ENCODE peak calls at places on chromosomes 16 and 17, in six cellular contexts. X is A549, J is H1, H is endothelial cell of umbilical vein, L is K562, W is HepG2. N is an unnamed sample.

GRCh38 chr16:24062270-24062817 is 193.8 kb upstream of the CACNG3 start:
- DNase-seq in X (no peak), W (no peak), H (no peak), L (no peak), J (no peak), N (no peak)

GRCh38 chr16:53084736-53085538 is 30.1 kb downstream of the CHD9 start:
- DNase-seq in J (no peak), H (no peak), X (no peak), L (no peak), W (no peak), N (no peak)

GRCh38 chr17:67180275-67180674 is 64.7 kb downstream of the HELZ start:
- DNase-seq in L (no peak), J (no peak), X (no peak), H (no peak), W (no peak), N (no peak)

GRCh38 chr16:70804153-70804728 is 3.3 kb upstream of the VAC14 start:
- DNase-seq in L (no peak), W (no peak), H (peak; percentile 34), X (no peak), J (no peak), N (no peak)

GRCh38 chr16:20803192-20803560 is 3.1 kb downstream of the ERI2 start:
- DNase-seq in H (peak; percentile 15), L (no peak), J (no peak), W (no peak), X (no peak), N (no peak)

GRCh38 chr16:11506816-11507305 is 79.9 kb downstream of the LITAF start:
- DNase-seq in W (no peak), J (no peak), H (no peak), L (peak; percentile 31), X (no peak), N (no peak)

GRCh38 chr17:78134899-78135385 is 4.4 kb downstream of the TMC8 start:
- DNase-seq in X (no peak), W (no peak), H (no peak), J (no peak), L (no peak), N (no peak)

GRCh38 chr17:83103200-83103937 is 24.0 kb downstream of the METRNL start:
- DNase-seq in J (no peak), H (peak; percentile 62), L (peak; percentile 90), W (no peak), X (peak; percentile 65), N (peak; percentile 93)

GRCh38 chr16:50297301-50298074 is 31.1 kb downstream of the ADCY7 start:
- DNase-seq in X (no peak), L (no peak), J (no peak), H (no peak), W (peak; percentile 57), N (no peak)

GRCh38 chr17:6470751-6471521 is 26.7 kb downstream of the PIMREG start:
- DNase-seq in X (no peak), H (no peak), L (no peak), J (no peak), W (no peak), N (no peak)

GRCh38 chr16:180101-180920 is at the start of gene HBQ1:
- DNase-seq in W (peak; percentile 21), L (peak; percentile 78), X (peak; percentile 73), H (peak; percentile 31), J (peak; percentile 84), N (peak; percentile 60)

DNA sequence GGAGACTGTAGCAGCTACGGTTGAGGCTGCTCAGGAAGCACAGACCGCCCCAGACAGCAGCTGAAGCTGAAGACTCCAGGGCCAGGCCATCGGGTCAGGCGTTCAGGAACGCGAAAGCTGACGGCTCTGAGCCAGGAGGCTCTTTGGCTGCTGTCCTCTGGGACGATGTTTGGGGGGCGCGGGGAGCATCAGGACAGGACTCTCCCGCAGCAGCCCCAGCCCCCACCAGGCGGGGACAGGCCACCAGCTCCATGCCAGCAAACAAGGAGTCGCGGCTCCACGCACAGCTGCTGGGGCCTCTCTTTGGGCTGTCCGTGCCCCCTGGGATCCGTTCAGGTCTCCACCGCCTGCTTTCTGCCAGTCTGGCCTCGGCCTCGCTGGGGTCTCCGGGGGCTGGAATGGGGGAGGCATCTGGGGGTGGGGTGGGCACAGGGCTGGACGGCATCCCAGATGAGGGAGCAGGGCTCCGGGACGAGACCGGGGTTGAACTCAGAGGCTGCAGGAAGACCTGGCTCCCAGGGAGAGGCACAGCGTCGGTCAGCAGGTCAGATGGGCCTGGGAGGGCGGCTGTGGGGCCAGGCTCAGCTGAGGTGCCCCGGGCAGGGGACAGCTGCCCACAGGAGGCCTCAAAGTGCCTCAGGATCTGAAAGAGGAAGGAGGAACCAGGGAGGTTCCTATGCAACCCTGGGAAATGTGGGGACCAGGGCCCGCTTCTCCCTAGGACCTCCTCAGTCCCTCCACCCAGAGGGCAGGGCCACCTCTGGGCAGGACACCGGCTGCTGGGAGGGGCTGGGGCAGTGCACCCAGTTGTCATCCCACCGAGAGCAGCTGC is 6.3 kb upstream of the CEP131 start:
- DNase-seq in H (no peak), J (no peak), W (no peak), L (no peak), X (no peak), N (no peak)
- TF ChIP-seq JUN in H (no peak), J (no peak), W (no peak), L (no peak), X (no peak), N (no peak)

GRCh38 chr17:37744633-37744927 is 279 bp downstream of the HNF1B start:
- DNase-seq in H (no peak), X (peak; percentile 58), L (no peak), W (no peak), J (no peak), N (no peak)

GRCh38 chr17:37743875-37744632 is 805 bp downstream of the HNF1B start:
- DNase-seq in H (no peak), W (peak; percentile 61), J (peak; percentile 66), L (no peak), X (peak; percentile 68), N (peak; percentile 54)

GRCh38 chr17:37742762-37743611 is 1.9 kb downstream of the HNF1B start:
- DNase-seq in L (no peak), H (no peak), X (peak; percentile 55), J (peak; percentile 68), W (peak; percentile 64), N (peak; percentile 46)

GRCh38 chr17:37742114-37742761 is 2.6 kb downstream of the HNF1B start:
- DNase-seq in W (no peak), J (peak; percentile 70), H (peak; percentile 31), L (no peak), X (peak; percentile 48), N (peak; percentile 57)

DNA sequence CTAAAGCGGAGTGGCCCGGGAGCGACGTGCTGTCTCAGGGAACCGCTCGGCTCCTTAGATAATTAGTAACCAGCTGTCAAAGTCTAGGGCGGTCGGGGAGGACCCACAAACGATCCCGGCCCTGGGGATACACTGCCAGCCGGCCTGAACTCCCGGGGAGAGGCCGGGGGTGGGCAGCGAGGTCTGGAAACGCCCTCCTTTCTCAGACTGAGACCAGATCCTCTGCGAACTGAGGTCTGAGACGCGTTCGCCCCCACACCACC is 1.3 kb downstream of the HNF1B start:
- DNase-seq in H (no peak), W (peak; percentile 88), X (peak; percentile 91), L (no peak), J (peak; percentile 77), N (no peak)
- TF ChIP-seq JUN in H (no peak), W (no peak), X (peak; percentile 20), L (no peak), J (no peak), N (no peak)

GRCh38 chr16:48608452-48608851 is 1.5 kb downstream of the N4BP1 start:
- DNase-seq in W (no peak), X (no peak), L (no peak), H (no peak), J (no peak), N (no peak)

GRCh38 chr16:48608871-48609452 is 1.0 kb downstream of the N4BP1 start:
- DNase-seq in W (no peak), H (no peak), X (no peak), L (no peak), J (no peak), N (no peak)

GRCh38 chr16:48607056-48607825 is 2.7 kb downstream of the N4BP1 start:
- DNase-seq in L (no peak), J (no peak), W (no peak), X (no peak), H (no peak), N (no peak)

GRCh38 chr16:48611329-48612137 is 1.6 kb upstream of the N4BP1 start:
- DNase-seq in H (no peak), X (no peak), L (peak; percentile 25), W (peak; percentile 79), J (no peak), N (peak; percentile 21)

DNA sequence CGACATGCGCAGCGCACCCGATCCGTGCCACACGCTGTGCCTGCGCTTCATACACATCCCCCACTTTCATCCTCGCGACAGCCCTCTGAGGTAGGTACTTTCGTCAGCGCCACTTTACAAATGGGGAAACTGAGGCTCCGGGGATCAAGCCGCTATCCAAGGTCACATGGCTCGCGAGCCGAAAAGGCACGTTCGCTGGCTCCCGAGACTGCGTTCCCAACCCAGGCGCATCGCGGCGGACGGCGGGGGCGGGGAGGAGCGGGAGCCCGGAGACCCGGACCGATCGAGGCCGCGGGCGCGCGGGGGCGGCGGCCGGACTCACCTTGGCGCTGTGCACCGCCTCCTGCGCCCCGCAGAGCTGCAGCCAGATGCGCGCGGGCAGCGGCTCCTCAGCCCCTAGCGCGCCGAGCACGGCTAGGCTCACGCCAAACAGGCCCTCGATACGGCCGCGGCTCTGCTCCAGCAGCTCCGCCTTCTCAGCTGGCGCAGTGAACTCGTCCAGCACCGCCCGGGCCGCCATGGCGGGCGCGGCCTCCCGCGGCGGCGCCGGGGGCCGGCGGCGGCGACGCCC is 442 bp downstream of the N4BP1 start:
- DNase-seq in X (peak; percentile 48), H (no peak), J (peak; percentile 66), W (no peak), L (peak; percentile 72), N (peak; percentile 56)
- TF ChIP-seq JUN in X (no peak), H (no peak), J (no peak), W (no peak), L (no peak), N (no peak)

GRCh38 chr17:57008958-57009357 is 31.0 kb downstream of the SCPEP1 start:
- DNase-seq in X (no peak), H (no peak), J (no peak), W (no peak), L (no peak), N (no peak)

GRCh38 chr17:57010495-57010894 is 32.6 kb downstream of the SCPEP1 start:
- DNase-seq in H (no peak), L (no peak), X (no peak), W (no peak), J (no peak), N (no peak)

GRCh38 chr17:57011482-57012015 is 33.6 kb downstream of the SCPEP1 start:
- DNase-seq in J (no peak), H (no peak), L (no peak), X (no peak), W (no peak), N (no peak)

GRCh38 chr17:57006040-57006439 is 28.1 kb downstream of the SCPEP1 start:
- DNase-seq in X (no peak), L (no peak), H (no peak), W (no peak), J (no peak), N (no peak)

DNA sequence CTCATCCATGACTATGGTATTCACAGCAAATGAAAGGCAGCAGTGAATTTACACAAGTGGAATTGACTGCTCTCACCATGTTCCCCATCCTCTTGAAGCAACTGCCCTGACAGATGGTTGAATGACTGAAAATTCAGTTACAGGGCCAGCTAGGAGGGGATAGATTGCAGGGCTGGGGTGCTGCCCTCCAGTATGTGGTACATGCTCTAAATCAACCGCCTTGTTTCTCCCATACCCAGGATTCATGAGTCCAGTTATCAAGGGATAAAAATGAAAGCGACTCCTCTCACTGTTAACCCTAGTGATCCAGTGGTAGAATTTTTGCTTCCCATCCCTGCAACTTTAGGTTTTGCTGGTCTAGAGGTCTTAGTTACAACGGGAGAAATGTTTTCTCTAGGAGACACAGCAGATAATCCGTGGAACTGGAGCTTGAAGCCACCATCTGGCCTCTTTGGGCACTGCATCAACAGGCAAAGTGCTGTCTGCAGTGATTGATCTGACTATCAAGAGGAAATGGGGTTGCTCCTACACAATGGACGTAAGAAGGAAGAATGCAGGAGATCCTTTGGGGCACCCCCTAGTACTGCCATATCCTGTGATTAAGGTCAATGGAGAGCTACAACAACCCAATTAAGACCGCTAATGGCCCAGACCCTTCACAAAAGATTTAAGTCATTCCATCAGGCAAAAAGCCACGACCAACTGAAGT is 32.0 kb downstream of the SCPEP1 start:
- DNase-seq in X (peak; percentile 79), L (peak; percentile 59), J (peak; percentile 74), W (peak; percentile 43), H (peak; percentile 73), N (peak; percentile 70)
- TF ChIP-seq JUN in X (no peak), L (no peak), J (no peak), W (no peak), H (no peak), N (no peak)